ENCODE peak calls at places on chromosomes 7 and 10, in five cellular contexts. T, D, L, H and G are unnamed samples.

GRCh38 chr10:72563327-72563932 is 62.4 kb downstream of the MICU1 start:
- DNase-seq in T (no peak), D (no peak), L (no peak), H (no peak), G (no peak)

GRCh38 chr10:7300327-7300726 is 110.5 kb downstream of the SFMBT2 start:
- DNase-seq in T (no peak), D (no peak), L (peak; percentile 44), H (no peak), G (no peak)

GRCh38 chr10:95445837-95446347 is 115.3 kb downstream of the SORBS1 start:
- DNase-seq in T (peak; percentile 24), D (no peak), L (peak; percentile 85), H (peak; percentile 84), G (peak; percentile 44)

GRCh38 chr7:123594813-123595241 is 6.8 kb upstream of the ASB15 start:
- DNase-seq in T (no peak), D (no peak), L (peak; percentile 3), H (no peak), G (no peak)

GRCh38 chr7:82179311-82179710 is 264.3 kb downstream of the CACNA2D1 start:
- DNase-seq in T (no peak), D (no peak), L (no peak), H (no peak), G (no peak)

GRCh38 chr10:43890124-43890523 is 241.4 kb upstream of the ZNF32 start:
- DNase-seq in T (no peak), D (no peak), L (peak; percentile 87), H (no peak), G (no peak)

GRCh38 chr7:44590910-44591309 is 8.9 kb upstream of the TMED4 start:
- DNase-seq in T (no peak), D (no peak), L (no peak), H (no peak), G (no peak)

GRCh38 chr7:74003609-74004008 is 24.4 kb upstream of the ELN start:
- DNase-seq in T (no peak), D (no peak), L (no peak), H (no peak), G (no peak)

GRCh38 chr10:128322950-128323349 is 196.7 kb upstream of the MKI67 start:
- DNase-seq in T (no peak), D (no peak), L (no peak), H (peak; percentile 21), G (no peak)

GRCh38 chr7:79420464-79420863 is 33.0 kb downstream of the MAGI2 start:
- DNase-seq in T (peak; percentile 78), D (no peak), L (peak; percentile 94), H (no peak), G (no peak)

GRCh38 chr7:105723582-105723981 is 142.3 kb upstream of the EFCAB10 start:
- DNase-seq in T (no peak), D (no peak), L (no peak), H (no peak), G (no peak)

GRCh38 chr7:106867641-106868351 is 2.7 kb downstream of the PIK3CG start:
- DNase-seq in T (no peak), D (no peak), L (no peak), H (no peak), G (peak; percentile 85)

GRCh38 chr7:95758187-95758586 is 14.2 kb upstream of the DYNC1I1 start:
- DNase-seq in T (no peak), D (no peak), L (no peak), H (no peak), G (no peak)

GRCh38 chr10:71974489-71975011 is 10.4 kb downstream of the CHST3 start:
- DNase-seq in T (no peak), D (no peak), L (peak; percentile 93), H (no peak), G (no peak)

GRCh38 chr10:133616371-133617130 is 10.0 kb downstream of the FRG2B start:
- DNase-seq in T (no peak), D (no peak), L (no peak), H (no peak), G (no peak)

GRCh38 chr7:87416682-87417587 is 58.5 kb downstream of the ABCB4 start:
- DNase-seq in T (no peak), D (no peak), L (peak; percentile 64), H (no peak), G (peak; percentile 84)

GRCh38 chr10:110067960-110068770 is 60.4 kb downstream of the ADD3 start:
- DNase-seq in T (no peak), D (no peak), L (peak; percentile 16), H (no peak), G (no peak)

GRCh38 chr10:47286591-47287325 is 13.2 kb upstream of the GDF10 start:
- DNase-seq in T (no peak), D (no peak), L (no peak), H (peak; percentile 71), G (no peak)

GRCh38 chr10:68348265-68348741 is 15.6 kb upstream of the PBLD start:
- DNase-seq in T (no peak), D (no peak), L (peak; percentile 61), H (no peak), G (peak; percentile 31)

GRCh38 chr10:38038107-38038931 is 27.8 kb downstream of the ZNF33A start:
- DNase-seq in T (no peak), D (no peak), L (no peak), H (no peak), G (no peak)

GRCh38 chr7:55258631-55259030 is 106.5 kb upstream of the LANCL2 start:
- DNase-seq in T (no peak), D (no peak), L (no peak), H (peak; percentile 54), G (no peak)

GRCh38 chr10:22658745-22659410 is 55.5 kb downstream of the PIP4K2A start:
- DNase-seq in T (no peak), D (no peak), L (no peak), H (no peak), G (no peak)

GRCh38 chr7:26653430-26653911 is 210.9 kb downstream of the SKAP2 start:
- DNase-seq in T (no peak), D (no peak), L (peak; percentile 64), H (no peak), G (peak; percentile 22)

GRCh38 chr10:47370878-47371277 is 13.2 kb downstream of the ZNF488 start:
- DNase-seq in T (no peak), D (no peak), L (no peak), H (peak; percentile 77), G (peak; percentile 12)

GRCh38 chr7:1823376-1824150 is 153.5 kb downstream of the ELFN1 start:
- DNase-seq in T (no peak), D (no peak), L (no peak), H (peak; percentile 70), G (peak; percentile 9)

GRCh38 chr7:104983620-104984539 is 30.1 kb upstream of the KMT2E start:
- DNase-seq in T (no peak), D (peak; percentile 28), L (peak; percentile 89), H (peak; percentile 97), G (peak; percentile 93)

GRCh38 chr7:33024189-33024757 is 38.3 kb downstream of the NT5C3A start:
- DNase-seq in T (no peak), D (no peak), L (no peak), H (no peak), G (no peak)

GRCh38 chr10:44908071-44908709 is 2.9 kb upstream of the TMEM72 start:
- DNase-seq in T (no peak), D (no peak), L (peak; percentile 82), H (no peak), G (no peak)

GRCh38 chr10:51244308-51244707 is 170.0 kb downstream of the PRKG1 start:
- DNase-seq in T (no peak), D (no peak), L (peak; percentile 18), H (no peak), G (no peak)

GRCh38 chr10:132078746-132079345 is 13.1 kb downstream of the JAKMIP3 start:
- DNase-seq in T (no peak), D (no peak), L (no peak), H (peak; percentile 60), G (no peak)

GRCh38 chr7:64308019-64308275 is 5.8 kb upstream of the ZNF736 start:
- DNase-seq in T (no peak), D (no peak), L (no peak), H (no peak), G (peak; percentile 36)

GRCh38 chr7:116630357-116630756 is 41.6 kb upstream of the MET start:
- DNase-seq in T (no peak), D (no peak), L (peak; percentile 25), H (no peak), G (no peak)

GRCh38 chr7:1700536-1701333 is 30.7 kb downstream of the ELFN1 start:
- DNase-seq in T (no peak), D (no peak), L (no peak), H (peak; percentile 70), G (peak; percentile 8)

GRCh38 chr10:72846225-72846624 is 47.3 kb upstream of the OIT3 start:
- DNase-seq in T (peak; percentile 24), D (no peak), L (peak; percentile 78), H (no peak), G (no peak)

GRCh38 chr7:149872419-149873073 is 1.2 kb upstream of the ATP6V0E2 start:
- DNase-seq in T (peak; percentile 64), D (no peak), L (peak; percentile 85), H (peak; percentile 94), G (peak; percentile 89)

GRCh38 chr7:1768835-1769234 is 98.8 kb downstream of the ELFN1 start:
- DNase-seq in T (no peak), D (no peak), L (no peak), H (no peak), G (peak; percentile 77)

GRCh38 chr7:151897201-151897711 is 20.3 kb upstream of the PRKAG2 start:
- DNase-seq in T (no peak), D (no peak), L (no peak), H (peak; percentile 75), G (no peak)

GRCh38 chr7:74033372-74034311 is 5.7 kb downstream of the ELN start:
- DNase-seq in T (no peak), D (no peak), L (no peak), H (no peak), G (peak; percentile 78)

GRCh38 chr10:123496336-123496735 is 169.8 kb upstream of the GPR26 start:
- DNase-seq in T (no peak), D (no peak), L (no peak), H (no peak), G (no peak)